ENCODE peak calls at places on chromosomes 2 and 18, in six cellular contexts. M is H9, J is IMR-90, O is H1, Q is neuronal stem cell, E is mesenchymal stem cell. D is an unnamed sample.

GRCh38 chr18:35062408-35062807 is 21.2 kb downstream of the MAPRE2 start:
- DNase-seq in J (no peak), M (no peak), Q (no peak), E (no peak), O (no peak), D (no peak)

GRCh38 chr2:1795842-1796580 is 51.7 kb upstream of the PXDN start:
- DNase-seq in J (no peak), M (no peak), Q (no peak), E (no peak), O (no peak), D (peak; percentile 87)

GRCh38 chr2:161170917-161171594 is 10.8 kb downstream of the TANK start:
- DNase-seq in M (no peak), J (no peak), Q (no peak), O (no peak), E (no peak), D (no peak)

GRCh38 chr2:112685167-112685884 is 35.5 kb upstream of the NT5DC4 start:
- DNase-seq in M (no peak), J (no peak), E (no peak), Q (no peak), O (no peak), D (no peak)

GRCh38 chr2:40373093-40373492 is 78.8 kb downstream of the SLC8A1 start:
- DNase-seq in O (no peak), E (no peak), Q (no peak), J (no peak), M (no peak), D (no peak)

GRCh38 chr2:182615036-182615435 is 101.0 kb upstream of the DNAJC10 start:
- DNase-seq in O (no peak), E (no peak), M (no peak), J (no peak), Q (no peak), D (no peak)

GRCh38 chr2:134232868-134233732 is 20.8 kb upstream of the MGAT5 start:
- DNase-seq in E (peak; percentile 51), M (no peak), O (no peak), Q (no peak), J (peak; percentile 59), D (peak; percentile 27)

GRCh38 chr18:34322365-34323289 is 97.9 kb upstream of the NOL4 start:
- DNase-seq in M (peak; percentile 50), O (no peak), J (peak; percentile 57), Q (peak; percentile 71), E (peak; percentile 63), D (peak; percentile 65)

GRCh38 chr18:54134053-54134452 is 90.4 kb downstream of the MBD2 start:
- DNase-seq in Q (no peak), O (no peak), E (no peak), J (no peak), M (no peak), D (no peak)

GRCh38 chr2:109448946-109449788 is 164.6 kb downstream of the SEPTIN10 start:
- DNase-seq in M (no peak), E (no peak), Q (no peak), O (no peak), J (no peak), D (peak; percentile 34)

GRCh38 chr2:72921088-72921851 is 4.0 kb downstream of the EMX1 start:
- DNase-seq in J (no peak), O (no peak), Q (no peak), M (no peak), E (no peak), D (no peak)

DNA sequence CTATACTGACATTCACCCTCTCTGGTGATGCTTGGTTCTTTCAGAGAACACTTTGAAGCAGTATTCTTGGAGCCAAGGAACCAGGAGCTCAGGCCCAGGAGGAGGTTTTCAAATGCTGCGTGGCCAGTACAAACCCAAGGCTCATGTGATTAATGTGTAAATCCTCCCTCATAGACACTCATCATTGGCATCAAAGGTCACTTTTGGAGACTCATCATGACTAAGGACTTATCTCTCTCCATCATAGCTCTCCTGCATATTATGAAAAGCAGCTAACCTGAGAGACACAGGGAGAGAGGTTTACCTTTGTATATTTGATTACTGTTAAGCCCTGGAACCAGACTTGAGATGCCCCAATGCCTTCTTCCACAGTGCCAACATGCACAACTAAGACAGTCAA is 115.3 kb upstream of the SRD5A2 start:
- DNase-seq in M (no peak), Q (no peak), E (no peak), O (no peak), J (no peak), D (no peak)
- H3K9me3 ChIP-seq in M (peaks cover 47% of the 10 kb centered on the region), Q (peaks cover 31% of the 10 kb centered on the region), E (peaks cover 87% of the 10 kb centered on the region), O (peaks cover 73% of the 10 kb centered on the region), J (peaks cover 16% of the 10 kb centered on the region), D (peaks cover 13% of the 10 kb centered on the region)

DNA sequence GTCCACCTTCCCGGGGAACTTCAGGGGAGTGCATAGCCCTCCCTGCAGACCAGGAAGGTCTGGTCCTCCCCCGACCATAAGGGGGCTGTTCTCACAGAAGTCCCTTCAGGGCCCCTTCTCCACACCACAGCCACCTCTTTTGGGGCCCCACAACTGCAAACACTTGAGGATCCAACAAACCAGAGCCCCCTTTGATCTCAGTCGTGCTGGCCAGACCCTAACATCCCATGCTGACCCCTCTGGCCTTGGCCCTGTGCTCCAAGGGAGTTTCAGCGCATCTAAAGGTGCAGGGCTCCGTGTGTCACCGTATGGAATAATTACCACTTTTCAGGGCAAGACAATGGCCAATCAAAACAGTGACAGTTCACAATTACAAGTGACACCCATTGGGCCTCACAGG is 57.7 kb downstream of the ADNP2 start:
- DNase-seq in O (no peak), J (no peak), E (no peak), Q (no peak), M (no peak), D (no peak)
- H3K18ac ChIP-seq in O (no peak overlapping the region), J (no peak overlapping the region), E (no peak overlapping the region), Q (no peak overlapping the region), M (no peak overlapping the region), D (no peak overlapping the region)

GRCh38 chr18:78601349-78601748 is 378.3 kb upstream of the SALL3 start:
- DNase-seq in J (no peak), O (no peak), Q (no peak), E (no peak), M (no peak), D (no peak)

GRCh38 chr18:78601923-78602322 is 377.7 kb upstream of the SALL3 start:
- DNase-seq in E (no peak), M (no peak), O (no peak), Q (no peak), J (no peak), D (no peak)

GRCh38 chr18:78595924-78596573 is 383.6 kb upstream of the SALL3 start:
- DNase-seq in E (no peak), M (peak; percentile 23), O (no peak), Q (no peak), J (no peak), D (no peak)

GRCh38 chr18:78595453-78595852 is 384.2 kb upstream of the SALL3 start:
- DNase-seq in J (no peak), O (no peak), E (no peak), M (peak; percentile 8), Q (no peak), D (no peak)

DNA sequence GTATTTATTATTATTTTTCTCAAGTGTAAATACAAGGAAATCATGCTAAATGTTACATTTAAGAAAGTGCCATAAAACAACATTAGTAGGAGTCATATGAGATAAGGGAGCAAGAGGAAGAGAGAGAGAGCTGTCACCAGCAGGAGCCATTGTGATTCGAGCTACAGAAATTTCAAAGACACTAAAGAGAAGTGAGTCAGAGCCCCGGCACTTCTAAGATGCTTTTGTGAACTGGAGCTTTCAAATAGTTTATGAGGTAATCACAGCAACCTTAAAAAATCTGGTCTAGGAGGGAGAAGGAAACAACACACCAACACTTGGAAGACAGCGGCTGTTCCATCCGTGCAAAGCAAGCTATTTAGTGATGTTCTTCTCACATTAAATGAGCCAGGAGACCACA is 382.8 kb upstream of the SALL3 start:
- DNase-seq in Q (peak; percentile 20), E (no peak), O (peak; percentile 19), M (peak; percentile 44), J (no peak), D (peak; percentile 5)
- H2BK120ac ChIP-seq in Q (no peak overlapping the region), E (no peak overlapping the region), O (no peak overlapping the region), M (no peak overlapping the region), J (no peak overlapping the region), D (no peak overlapping the region)

GRCh38 chr2:116949249-116949648 is 865.2 kb upstream of the DDX18 start:
- DNase-seq in M (no peak), J (no peak), Q (no peak), E (no peak), O (no peak), D (no peak)

GRCh38 chr2:116952254-116952653 is 862.2 kb upstream of the DDX18 start:
- DNase-seq in E (peak; percentile 1), M (peak; percentile 33), J (no peak), Q (no peak), O (no peak), D (no peak)

GRCh38 chr2:116948258-116948657 is 866.2 kb upstream of the DDX18 start:
- DNase-seq in E (no peak), Q (no peak), J (no peak), M (no peak), O (no peak), D (no peak)
- H3K9me3 ChIP-seq in E (peaks cover 19% of the 10 kb centered on the region), Q (peaks cover 1% of the 10 kb centered on the region), J (peaks cover 4% of the 10 kb centered on the region), M (no peaks in the 10 kb centered on the region), O (no peaks in the 10 kb centered on the region), D (no peaks in the 10 kb centered on the region)

GRCh38 chr18:3460823-3461398 is 10.9 kb downstream of the TGIF1 start:
- DNase-seq in O (no peak), J (no peak), M (no peak), Q (no peak), E (no peak), D (no peak)

GRCh38 chr18:3458952-3459853 is 9.2 kb downstream of the TGIF1 start:
- DNase-seq in Q (no peak), O (no peak), E (peak; percentile 65), J (peak; percentile 74), M (no peak), D (no peak)

GRCh38 chr18:3463052-3463451 is 13.1 kb downstream of the TGIF1 start:
- DNase-seq in M (no peak), J (peak; percentile 56), Q (no peak), O (no peak), E (no peak), D (no peak)

GRCh38 chr18:3458378-3458777 is 8.4 kb downstream of the TGIF1 start:
- DNase-seq in Q (no peak), O (no peak), M (no peak), E (peak; percentile 67), J (peak; percentile 19), D (no peak)

DNA sequence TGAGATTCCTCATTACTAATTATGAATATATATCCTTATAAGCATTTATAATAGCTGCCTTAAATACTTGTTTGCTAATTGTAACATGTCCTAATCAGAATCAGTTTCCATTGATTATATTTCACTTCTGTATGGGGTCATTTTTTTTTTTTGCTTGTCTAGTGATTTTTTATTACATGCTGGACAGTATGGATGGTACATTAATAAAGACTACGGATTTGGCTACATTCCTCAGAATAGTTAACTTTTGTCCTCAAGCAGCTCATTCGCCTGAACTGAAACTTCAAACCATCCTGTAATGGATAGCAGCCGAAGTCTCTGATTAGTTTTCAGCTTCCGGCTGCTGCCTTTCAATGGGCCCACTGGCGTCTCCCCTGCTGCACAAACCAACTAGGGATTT is 11.7 kb downstream of the TGIF1 start:
- DNase-seq in M (no peak), E (no peak), Q (no peak), O (no peak), J (no peak), D (no peak)
- H3K18ac ChIP-seq in M (no peak overlapping the region), E (no peak overlapping the region), Q (no peak overlapping the region), O (no peak overlapping the region), J (no peak overlapping the region), D (no peak overlapping the region)

GRCh38 chr18:25349926-25350560 is 1.9 kb downstream of the ZNF521 start:
- DNase-seq in E (peak; percentile 32), Q (peak; percentile 41), M (peak; percentile 41), J (peak; percentile 13), O (no peak), D (no peak)
- H2BK120ac ChIP-seq in E (peak overlapping the region; percentile 97), Q (peak overlapping the region; percentile 95), M (no peak overlapping the region), J (peak overlapping the region; percentile 88), O (no peak overlapping the region), D (peak overlapping the region; percentile 35)

GRCh38 chr2:239776441-239777033 is 248.6 kb downstream of the NDUFA10 start:
- DNase-seq in J (no peak), O (no peak), Q (no peak), E (no peak), M (peak; percentile 23), D (no peak)
- H3K9me3 ChIP-seq in J (peaks cover 50% of the 10 kb centered on the region), O (peaks cover 2% of the 10 kb centered on the region), Q (peaks cover 9% of the 10 kb centered on the region), E (peaks cover 11% of the 10 kb centered on the region), M (no peaks in the 10 kb centered on the region), D (peaks cover 38% of the 10 kb centered on the region)

D was measured in trophoblast cell.